ENCODE peak calls at places on chromosomes 13 and 19, in six cellular contexts. Y, M, W, P, H and U are unnamed samples.

GRCh38 chr13:22703601-22704209 is 477.1 kb upstream of the SGCG start:
- DNase-seq in P (no peak), W (no peak), H (no peak), Y (no peak), M (no peak), U (no peak)

GRCh38 chr13:23352161-23352560 is 81.3 kb downstream of the SACS start:
- DNase-seq in M (no peak), Y (no peak), W (no peak), P (no peak), H (no peak), U (no peak)

GRCh38 chr13:111899714-111900389 is 167.1 kb upstream of the SOX1 start:
- DNase-seq in Y (no peak), M (no peak), P (no peak), H (no peak), W (no peak), U (no peak)

GRCh38 chr19:34432797-34433196 is 4.6 kb downstream of the UBA2 start:
- DNase-seq in H (no peak), W (no peak), P (no peak), M (no peak), Y (no peak), U (no peak)

GRCh38 chr19:2783781-2784145 is 690 bp upstream of the SGTA start:
- DNase-seq in W (no peak), M (no peak), P (no peak), Y (no peak), H (no peak), U (no peak)

GRCh38 chr19:35569281-35569781 is 5.9 kb upstream of the ATP4A start:
- DNase-seq in P (no peak), H (no peak), Y (no peak), W (no peak), M (no peak), U (no peak)

GRCh38 chr13:68056816-68057710 is 826.9 kb upstream of the PCDH9 start:
- DNase-seq in Y (no peak), M (no peak), P (no peak), H (no peak), W (no peak), U (no peak)

GRCh38 chr13:78621086-78621485 is 17.7 kb upstream of the POU4F1 start:
- DNase-seq in Y (no peak), M (no peak), H (no peak), W (no peak), P (no peak), U (no peak)

GRCh38 chr13:24212674-24213073 is 52.2 kb downstream of the SPATA13 start:
- DNase-seq in W (no peak), H (no peak), M (no peak), Y (no peak), P (no peak), U (no peak)

GRCh38 chr13:90538063-90538462 is 809.4 kb upstream of the MIR17HG start:
- DNase-seq in P (no peak), W (no peak), M (no peak), Y (no peak), H (no peak), U (no peak)

GRCh38 chr19:44758596-44758995 is 10.1 kb downstream of the BCL3 start:
- DNase-seq in Y (no peak), W (no peak), M (no peak), P (no peak), H (no peak), U (no peak)

GRCh38 chr13:22220186-22221160 is 549.6 kb downstream of the FGF9 start:
- DNase-seq in H (no peak), W (no peak), Y (no peak), P (no peak), M (no peak), U (no peak)

GRCh38 chr19:35318679-35319448 is 10.1 kb upstream of the CD22 start:
- DNase-seq in H (no peak), Y (no peak), P (peak), M (no peak), W (no peak), U (peak)

GRCh38 chr19:17289489-17289888 is 7.8 kb downstream of the ANKLE1 start:
- DNase-seq in P (no peak), M (peak), W (no peak), Y (no peak), H (no peak), U (peak)

GRCh38 chr13:86080340-86080995 is 281.2 kb upstream of the SLITRK6 start:
- DNase-seq in Y (no peak), H (no peak), P (no peak), M (no peak), W (no peak), U (no peak)

GRCh38 chr19:12137541-12137940 is 2.6 kb downstream of the ZNF20 start:
- DNase-seq in Y (no peak), W (no peak), P (no peak), H (no peak), M (no peak), U (no peak)

GRCh38 chr13:112776971-112777370 is 87.1 kb downstream of the ATP11A start:
- DNase-seq in H (no peak), W (no peak), P (no peak), M (no peak), Y (no peak), U (no peak)

GRCh38 chr13:112066624-112067004 is 335 bp upstream of the SOX1 start:
- DNase-seq in P (peak), H (peak), Y (no peak), W (peak), M (no peak), U (peak)

GRCh38 chr13:57634829-57635165 is 3.3 kb downstream of the PCDH17 start:
- DNase-seq in H (no peak), Y (no peak), W (no peak), M (no peak), P (no peak), U (no peak)

GRCh38 chr13:101473458-101473857 is 21.0 kb downstream of the ITGBL1 start:
- DNase-seq in Y (no peak), H (no peak), W (no peak), P (no peak), M (no peak), U (no peak)

GRCh38 chr13:94613051-94613450 is 11.4 kb downstream of the GPR180 start:
- DNase-seq in W (no peak), Y (no peak), M (no peak), P (no peak), H (no peak), U (no peak)